ENCODE peak calls at places on chromosomes 2 and 18, in five cellular contexts. J, T, D, Q and N are unnamed samples.

GRCh38 chr18:23689616-23690504 is 607 bp downstream of the LAMA3 start:
- DNase-seq in J (no peak), T (no peak), D (no peak), Q (no peak), N (no peak)

GRCh38 chr2:240325654-240326031 is 109.8 kb upstream of the GPC1 start:
- DNase-seq in J (no peak), T (peak; percentile 11), D (no peak), Q (peak; percentile 20), N (peak; percentile 6)

GRCh38 chr2:5794012-5794411 is 101.8 kb downstream of the SOX11 start:
- DNase-seq in J (no peak), T (no peak), D (no peak), Q (no peak), N (no peak)

GRCh38 chr2:121099329-121100318 is 185.4 kb downstream of the TFCP2L1 start:
- DNase-seq in J (no peak), T (no peak), D (peak; percentile 27), Q (peak; percentile 21), N (peak; percentile 38)

GRCh38 chr18:23776306-23776705 is 87.1 kb downstream of the LAMA3 start:
- DNase-seq in J (no peak), T (no peak), D (no peak), Q (no peak), N (no peak)

GRCh38 chr18:24009651-24010333 is 4.8 kb upstream of the TTC39C start:
- DNase-seq in J (no peak), T (no peak), D (no peak), Q (no peak), N (no peak)

GRCh38 chr2:100260712-100261620 is 61.3 kb downstream of the LONRF2 start:
- DNase-seq in J (peak; percentile 39), T (peak; percentile 54), D (peak; percentile 34), Q (peak; percentile 82), N (peak; percentile 66)

GRCh38 chr2:242058116-242058680 is 188.7 kb downstream of the RTP5 start:
- DNase-seq in J (no peak), T (no peak), D (no peak), Q (no peak), N (no peak)

GRCh38 chr2:97900806-97901205 is 94.9 kb downstream of the TMEM131 start:
- DNase-seq in J (no peak), T (no peak), D (no peak), Q (peak; percentile 8), N (no peak)

GRCh38 chr2:76415821-76416220 is 705.1 kb upstream of the GCFC2 start:
- DNase-seq in J (no peak), T (no peak), D (no peak), Q (no peak), N (no peak)

GRCh38 chr2:2698182-2699116 is 367.4 kb upstream of the MYT1L start:
- DNase-seq in J (no peak), T (no peak), D (peak; percentile 7), Q (no peak), N (peak; percentile 44)

GRCh38 chr2:223860809-223861738 is 23.7 kb upstream of the AP1S3 start:
- DNase-seq in J (peak; percentile 37), T (no peak), D (peak; percentile 69), Q (peak; percentile 83), N (peak; percentile 97)

GRCh38 chr18:38033282-38033681 is 467.7 kb upstream of the CELF4 start:
- DNase-seq in J (no peak), T (no peak), D (peak; percentile 51), Q (no peak), N (no peak)

GRCh38 chr18:58541137-58541788 is 87.6 kb downstream of the ALPK2 start:
- DNase-seq in J (no peak), T (no peak), D (no peak), Q (peak; percentile 36), N (peak; percentile 41)

GRCh38 chr2:1632006-1632348 is 112.3 kb downstream of the PXDN start:
- DNase-seq in J (peak; percentile 64), T (no peak), D (no peak), Q (peak; percentile 92), N (peak; percentile 85)

GRCh38 chr2:692349-692748 is 15.1 kb upstream of the TMEM18 start:
- DNase-seq in J (no peak), T (no peak), D (no peak), Q (no peak), N (no peak)

GRCh38 chr2:70204452-70204851 is 13.6 kb upstream of the C2orf42 start:
- DNase-seq in J (no peak), T (no peak), D (no peak), Q (no peak), N (no peak)

GRCh38 chr2:142601794-142602193 is 275.7 kb upstream of the KYNU start:
- DNase-seq in J (no peak), T (no peak), D (no peak), Q (no peak), N (no peak)

GRCh38 chr2:2333076-2333475 is 2.0 kb upstream of the MYT1L start:
- DNase-seq in J (no peak), T (no peak), D (no peak), Q (no peak), N (no peak)

GRCh38 chr18:58638446-58638845 is 9.6 kb upstream of the ALPK2 start:
- DNase-seq in J (no peak), T (no peak), D (no peak), Q (peak; percentile 40), N (no peak)

GRCh38 chr2:216804357-216805350 is 55.2 kb downstream of the TNP1 start:
- DNase-seq in J (no peak), T (no peak), D (no peak), Q (no peak), N (no peak)

GRCh38 chr2:6917761-6918421 is 679 bp downstream of the RNF144A start:
- DNase-seq in J (no peak), T (no peak), D (no peak), Q (no peak), N (no peak)